ENCODE peak calls at places on chromosomes 2 and 18, in nine cellular contexts. One of them, this sample, is unnamed.

GRCh38 chr18:77376733-77377094 is 127.1 kb downstream of the GALR1 start:
- DNase-seq in iPS-NIHi11: no peak
- DNase-seq in left kidney: no peak
- DNase-seq in HTR-8/SVneo: no peak
- DNase-seq in T follicular helper cell: no peak
- DNase-seq in effector memory CD8-positive, alpha-beta T cell: no peak
- DNase-seq in GM04504: no peak
- DNase-seq in germinal center: no peak
- DNase-seq in WTC11: no peak
- DNase-seq in this sample: no peak

GRCh38 chr2:31334311-31335026 is 80.1 kb downstream of the XDH start:
- DNase-seq in left kidney: peak
- DNase-seq in effector memory CD8-positive, alpha-beta T cell: no peak
- DNase-seq in GM04504: no peak
- DNase-seq in HTR-8/SVneo: no peak
- DNase-seq in T follicular helper cell: no peak
- DNase-seq in WTC11: no peak
- DNase-seq in germinal center: no peak
- DNase-seq in iPS-NIHi11: no peak
- DNase-seq in this sample: no peak

GRCh38 chr18:76544511-76545350 is 49.7 kb upstream of the ZNF516 start:
- DNase-seq in T follicular helper cell: no peak
- DNase-seq in effector memory CD8-positive, alpha-beta T cell: no peak
- DNase-seq in iPS-NIHi11: no peak
- DNase-seq in WTC11: no peak
- DNase-seq in HTR-8/SVneo: no peak
- DNase-seq in germinal center: no peak
- DNase-seq in left kidney: no peak
- DNase-seq in GM04504: no peak
- DNase-seq in this sample: no peak

GRCh38 chr2:232502901-232503791 is 15.5 kb upstream of the ECEL1 start:
- DNase-seq in germinal center: no peak
- DNase-seq in WTC11: peak
- DNase-seq in HTR-8/SVneo: no peak
- DNase-seq in left kidney: peak
- DNase-seq in effector memory CD8-positive, alpha-beta T cell: peak
- DNase-seq in iPS-NIHi11: peak
- DNase-seq in T follicular helper cell: peak
- DNase-seq in GM04504: no peak
- DNase-seq in this sample: no peak

GRCh38 chr2:52264488-52264887 is 1232.6 kb upstream of the NRXN1 start:
- DNase-seq in T follicular helper cell: no peak
- DNase-seq in GM04504: no peak
- DNase-seq in HTR-8/SVneo: no peak
- DNase-seq in effector memory CD8-positive, alpha-beta T cell: no peak
- DNase-seq in left kidney: peak
- DNase-seq in iPS-NIHi11: no peak
- DNase-seq in germinal center: no peak
- DNase-seq in WTC11: no peak
- DNase-seq in this sample: no peak

GRCh38 chr2:104901037-104901851 is 47.3 kb downstream of the POU3F3 start:
- DNase-seq in HTR-8/SVneo: no peak
- DNase-seq in WTC11: no peak
- DNase-seq in germinal center: no peak
- DNase-seq in effector memory CD8-positive, alpha-beta T cell: no peak
- DNase-seq in left kidney: peak
- DNase-seq in T follicular helper cell: no peak
- DNase-seq in GM04504: no peak
- DNase-seq in iPS-NIHi11: no peak
- DNase-seq in this sample: no peak

GRCh38 chr2:235641956-235642355 is 148.1 kb downstream of the AGAP1 start:
- DNase-seq in WTC11: no peak
- DNase-seq in left kidney: no peak
- DNase-seq in germinal center: no peak
- DNase-seq in iPS-NIHi11: no peak
- DNase-seq in HTR-8/SVneo: no peak
- DNase-seq in GM04504: no peak
- DNase-seq in effector memory CD8-positive, alpha-beta T cell: no peak
- DNase-seq in T follicular helper cell: no peak
- DNase-seq in this sample: no peak

GRCh38 chr18:48933578-48934399 is 17.0 kb downstream of the SMAD7 start:
- DNase-seq in T follicular helper cell: no peak
- DNase-seq in HTR-8/SVneo: no peak
- DNase-seq in germinal center: no peak
- DNase-seq in effector memory CD8-positive, alpha-beta T cell: no peak
- DNase-seq in WTC11: no peak
- DNase-seq in iPS-NIHi11: no peak
- DNase-seq in GM04504: no peak
- DNase-seq in left kidney: no peak
- DNase-seq in this sample: no peak

GRCh38 chr18:907171-907879 is 2.7 kb downstream of the ADCYAP1 start:
- DNase-seq in effector memory CD8-positive, alpha-beta T cell: no peak
- DNase-seq in HTR-8/SVneo: no peak
- DNase-seq in GM04504: no peak
- DNase-seq in left kidney: peak
- DNase-seq in iPS-NIHi11: peak
- DNase-seq in T follicular helper cell: no peak
- DNase-seq in germinal center: no peak
- DNase-seq in WTC11: peak
- DNase-seq in this sample: no peak

GRCh38 chr2:143140864-143141637 is 11.8 kb downstream of the ARHGAP15 start:
- DNase-seq in T follicular helper cell: no peak
- DNase-seq in left kidney: no peak
- DNase-seq in germinal center: peak
- DNase-seq in GM04504: no peak
- DNase-seq in HTR-8/SVneo: no peak
- DNase-seq in effector memory CD8-positive, alpha-beta T cell: no peak
- DNase-seq in iPS-NIHi11: no peak
- DNase-seq in WTC11: no peak
- DNase-seq in this sample: no peak

GRCh38 chr2:149068996-149069888 is 30.7 kb downstream of the LYPD6B start:
- DNase-seq in T follicular helper cell: no peak
- DNase-seq in effector memory CD8-positive, alpha-beta T cell: no peak
- DNase-seq in germinal center: no peak
- DNase-seq in HTR-8/SVneo: no peak
- DNase-seq in left kidney: no peak
- DNase-seq in WTC11: no peak
- DNase-seq in GM04504: peak
- DNase-seq in iPS-NIHi11: no peak
- DNase-seq in this sample: no peak

GRCh38 chr2:101766871-101767739 is 69.6 kb downstream of the MAP4K4 start:
- DNase-seq in GM04504: peak
- DNase-seq in WTC11: no peak
- DNase-seq in left kidney: no peak
- DNase-seq in T follicular helper cell: no peak
- DNase-seq in iPS-NIHi11: no peak
- DNase-seq in germinal center: no peak
- DNase-seq in HTR-8/SVneo: peak
- DNase-seq in effector memory CD8-positive, alpha-beta T cell: no peak
- DNase-seq in this sample: peak

GRCh38 chr18:42078711-42079110 is 123.7 kb downstream of the PIK3C3 start:
- DNase-seq in GM04504: peak
- DNase-seq in germinal center: no peak
- DNase-seq in HTR-8/SVneo: no peak
- DNase-seq in T follicular helper cell: no peak
- DNase-seq in effector memory CD8-positive, alpha-beta T cell: no peak
- DNase-seq in iPS-NIHi11: no peak
- DNase-seq in WTC11: no peak
- DNase-seq in left kidney: no peak
- DNase-seq in this sample: no peak

GRCh38 chr2:168256448-168256847 is 9.1 kb upstream of the STK39 start:
- DNase-seq in HTR-8/SVneo: no peak
- DNase-seq in T follicular helper cell: no peak
- DNase-seq in effector memory CD8-positive, alpha-beta T cell: no peak
- DNase-seq in left kidney: no peak
- DNase-seq in GM04504: no peak
- DNase-seq in WTC11: no peak
- DNase-seq in iPS-NIHi11: no peak
- DNase-seq in germinal center: no peak
- DNase-seq in this sample: no peak

GRCh38 chr18:54023471-54023870 is 201.0 kb downstream of the MBD2 start:
- DNase-seq in germinal center: no peak
- DNase-seq in GM04504: no peak
- DNase-seq in WTC11: no peak
- DNase-seq in HTR-8/SVneo: no peak
- DNase-seq in T follicular helper cell: no peak
- DNase-seq in effector memory CD8-positive, alpha-beta T cell: no peak
- DNase-seq in iPS-NIHi11: no peak
- DNase-seq in left kidney: no peak
- DNase-seq in this sample: no peak

GRCh38 chr2:47015730-47016129 is 100.1 kb upstream of the MCFD2 start:
- DNase-seq in iPS-NIHi11: no peak
- DNase-seq in effector memory CD8-positive, alpha-beta T cell: no peak
- DNase-seq in germinal center: no peak
- DNase-seq in HTR-8/SVneo: no peak
- DNase-seq in GM04504: no peak
- DNase-seq in T follicular helper cell: no peak
- DNase-seq in left kidney: no peak
- DNase-seq in WTC11: no peak
- DNase-seq in this sample: no peak

GRCh38 chr2:98623657-98624056 is 15.3 kb downstream of the UNC50 start:
- DNase-seq in GM04504: no peak
- DNase-seq in effector memory CD8-positive, alpha-beta T cell: no peak
- DNase-seq in left kidney: peak
- DNase-seq in HTR-8/SVneo: no peak
- DNase-seq in germinal center: no peak
- DNase-seq in iPS-NIHi11: no peak
- DNase-seq in WTC11: no peak
- DNase-seq in T follicular helper cell: no peak
- DNase-seq in this sample: peak

GRCh38 chr2:63131196-63131595 is 80.6 kb downstream of the OTX1 start:
- DNase-seq in effector memory CD8-positive, alpha-beta T cell: no peak
- DNase-seq in T follicular helper cell: no peak
- DNase-seq in GM04504: no peak
- DNase-seq in germinal center: no peak
- DNase-seq in WTC11: no peak
- DNase-seq in iPS-NIHi11: no peak
- DNase-seq in left kidney: no peak
- DNase-seq in HTR-8/SVneo: no peak
- DNase-seq in this sample: no peak

GRCh38 chr2:181563101-181563692 is 93.7 kb downstream of the CERKL start:
- DNase-seq in GM04504: peak
- DNase-seq in left kidney: no peak
- DNase-seq in T follicular helper cell: no peak
- DNase-seq in germinal center: no peak
- DNase-seq in effector memory CD8-positive, alpha-beta T cell: no peak
- DNase-seq in WTC11: no peak
- DNase-seq in iPS-NIHi11: no peak
- DNase-seq in HTR-8/SVneo: no peak
- DNase-seq in this sample: no peak

GRCh38 chr2:192194866-192195547 is at the start of gene TMEFF2:
- DNase-seq in HTR-8/SVneo: peak
- DNase-seq in effector memory CD8-positive, alpha-beta T cell: peak
- DNase-seq in germinal center: peak
- DNase-seq in GM04504: no peak
- DNase-seq in T follicular helper cell: no peak
- DNase-seq in iPS-NIHi11: peak
- DNase-seq in left kidney: peak
- DNase-seq in WTC11: peak
- DNase-seq in this sample: no peak

GRCh38 chr18:28637897-28638296 is 461.0 kb upstream of the CDH2 start:
- DNase-seq in iPS-NIHi11: no peak
- DNase-seq in effector memory CD8-positive, alpha-beta T cell: no peak
- DNase-seq in T follicular helper cell: no peak
- DNase-seq in GM04504: no peak
- DNase-seq in WTC11: no peak
- DNase-seq in HTR-8/SVneo: no peak
- DNase-seq in left kidney: no peak
- DNase-seq in germinal center: no peak
- DNase-seq in this sample: no peak

GRCh38 chr2:236164201-236164982 is 3.8 kb downstream of the GBX2 start:
- DNase-seq in HTR-8/SVneo: no peak
- DNase-seq in WTC11: peak
- DNase-seq in T follicular helper cell: no peak
- DNase-seq in iPS-NIHi11: peak
- DNase-seq in left kidney: peak
- DNase-seq in germinal center: no peak
- DNase-seq in effector memory CD8-positive, alpha-beta T cell: no peak
- DNase-seq in GM04504: no peak
- DNase-seq in this sample: no peak

GRCh38 chr18:56086176-56086575 is 498.2 kb upstream of the TCF4 start:
- DNase-seq in effector memory CD8-positive, alpha-beta T cell: no peak
- DNase-seq in HTR-8/SVneo: no peak
- DNase-seq in germinal center: no peak
- DNase-seq in left kidney: no peak
- DNase-seq in GM04504: no peak
- DNase-seq in iPS-NIHi11: no peak
- DNase-seq in WTC11: no peak
- DNase-seq in T follicular helper cell: no peak
- DNase-seq in this sample: no peak

GRCh38 chr2:149185942-149186490 is 144.4 kb upstream of the LYPD6 start:
- DNase-seq in left kidney: no peak
- DNase-seq in WTC11: no peak
- DNase-seq in GM04504: no peak
- DNase-seq in iPS-NIHi11: no peak
- DNase-seq in T follicular helper cell: no peak
- DNase-seq in germinal center: no peak
- DNase-seq in HTR-8/SVneo: no peak
- DNase-seq in effector memory CD8-positive, alpha-beta T cell: no peak
- DNase-seq in this sample: no peak

GRCh38 chr2:109448946-109449788 is 164.6 kb downstream of the SEPTIN10 start:
- DNase-seq in GM04504: no peak
- DNase-seq in WTC11: no peak
- DNase-seq in effector memory CD8-positive, alpha-beta T cell: no peak
- DNase-seq in T follicular helper cell: no peak
- DNase-seq in HTR-8/SVneo: no peak
- DNase-seq in left kidney: no peak
- DNase-seq in germinal center: no peak
- DNase-seq in iPS-NIHi11: no peak
- DNase-seq in this sample: no peak

GRCh38 chr18:62781893-62782292 is 66.6 kb downstream of the PHLPP1 start:
- DNase-seq in T follicular helper cell: no peak
- DNase-seq in left kidney: no peak
- DNase-seq in WTC11: no peak
- DNase-seq in GM04504: peak
- DNase-seq in iPS-NIHi11: no peak
- DNase-seq in effector memory CD8-positive, alpha-beta T cell: no peak
- DNase-seq in germinal center: no peak
- DNase-seq in HTR-8/SVneo: no peak
- DNase-seq in this sample: peak

GRCh38 chr2:27566628-27567027 is 16.2 kb upstream of the ZNF512 start:
- DNase-seq in iPS-NIHi11: no peak
- DNase-seq in T follicular helper cell: no peak
- DNase-seq in effector memory CD8-positive, alpha-beta T cell: no peak
- DNase-seq in germinal center: no peak
- DNase-seq in HTR-8/SVneo: peak
- DNase-seq in GM04504: no peak
- DNase-seq in left kidney: peak
- DNase-seq in WTC11: no peak
- DNase-seq in this sample: no peak

GRCh38 chr18:71374294-71374693 is 1085.4 kb downstream of the SOCS6 start:
- DNase-seq in WTC11: no peak
- DNase-seq in germinal center: no peak
- DNase-seq in iPS-NIHi11: peak
- DNase-seq in effector memory CD8-positive, alpha-beta T cell: no peak
- DNase-seq in T follicular helper cell: no peak
- DNase-seq in GM04504: no peak
- DNase-seq in left kidney: no peak
- DNase-seq in HTR-8/SVneo: no peak
- DNase-seq in this sample: no peak

GRCh38 chr2:199923924-199924323 is 12.8 kb downstream of the C2orf69 start:
- DNase-seq in effector memory CD8-positive, alpha-beta T cell: no peak
- DNase-seq in WTC11: no peak
- DNase-seq in left kidney: no peak
- DNase-seq in iPS-NIHi11: no peak
- DNase-seq in T follicular helper cell: no peak
- DNase-seq in HTR-8/SVneo: no peak
- DNase-seq in GM04504: no peak
- DNase-seq in germinal center: no peak
- DNase-seq in this sample: no peak

GRCh38 chr2:173146590-173146989 is 70.9 kb downstream of the MAP3K20 start:
- DNase-seq in iPS-NIHi11: no peak
- DNase-seq in HTR-8/SVneo: no peak
- DNase-seq in WTC11: no peak
- DNase-seq in left kidney: no peak
- DNase-seq in effector memory CD8-positive, alpha-beta T cell: no peak
- DNase-seq in GM04504: no peak
- DNase-seq in germinal center: no peak
- DNase-seq in T follicular helper cell: no peak
- DNase-seq in this sample: no peak

GRCh38 chr2:38499921-38500634 is 102.7 kb downstream of the HNRNPLL start:
- DNase-seq in HTR-8/SVneo: no peak
- DNase-seq in T follicular helper cell: no peak
- DNase-seq in left kidney: peak
- DNase-seq in germinal center: no peak
- DNase-seq in iPS-NIHi11: peak
- DNase-seq in effector memory CD8-positive, alpha-beta T cell: no peak
- DNase-seq in GM04504: no peak
- DNase-seq in WTC11: peak
- DNase-seq in this sample: no peak

This sample was measured in dermis microvascular lymphatic vessel endothelial cell.